ENCODE peak calls at places on chromosomes 3 and 15, in four cellular contexts. P is SK-N-DZ, H is T-cell, D is iPS-NIHi11. A is an unnamed sample.
A peak's percentile ranks its signal among the peaks of the same experiment; 100 is the strongest.

GRCh38 chr3:59605318-59605717 is 555.5 kb upstream of the CFAP20DC start:
- DNase-seq in P (no peak), D (no peak), H (no peak), A (no peak)

GRCh38 chr3:49205154-49205788 is 33.9 kb downstream of the KLHDC8B start:
- DNase-seq in D (no peak), P (no peak), H (no peak), A (no peak)

GRCh38 chr3:39548282-39548681 is 80.8 kb downstream of the MOBP start:
- DNase-seq in P (no peak), D (no peak), H (no peak), A (no peak)

GRCh38 chr3:51773529-51773928 is 5.5 kb downstream of the IQCF6 start:
- DNase-seq in P (no peak), D (peak; percentile 22), H (no peak), A (no peak)

GRCh38 chr15:77312523-77312922 is 107.4 kb downstream of the PEAK1 start:
- DNase-seq in P (no peak), H (no peak), D (no peak), A (no peak)

GRCh38 chr15:98583758-98584157 is 64.6 kb upstream of the IGF1R start:
- DNase-seq in H (no peak), P (no peak), D (no peak), A (no peak)

GRCh38 chr3:98726084-98726483 is 37.1 kb upstream of the ST3GAL6 start:
- DNase-seq in P (no peak), H (no peak), D (no peak), A (no peak)

GRCh38 chr15:56871180-56871579 is 47.3 kb upstream of the TCF12 start:
- DNase-seq in P (no peak), H (no peak), D (peak; percentile 7), A (no peak)

GRCh38 chr3:47647550-47647949 is 68.9 kb upstream of the CSPG5 start:
- DNase-seq in D (no peak), H (no peak), P (no peak), A (no peak)

GRCh38 chr15:66735909-66736305 is 33.9 kb downstream of the SMAD6 start:
- DNase-seq in P (no peak), H (no peak), D (no peak), A (peak; percentile 52)

GRCh38 chr3:107347717-107348116 is 29.5 kb upstream of the CCDC54 start:
- DNase-seq in D (no peak), H (no peak), P (no peak), A (no peak)

GRCh38 chr3:50164056-50164455 is 8.9 kb downstream of the SEMA3F start:
- DNase-seq in P (no peak), D (no peak), H (no peak), A (peak; percentile 69)

GRCh38 chr15:70222632-70223031 is 124.9 kb upstream of the TLE3 start:
- DNase-seq in H (no peak), D (no peak), P (no peak), A (no peak)

GRCh38 chr3:41200669-41201021 is 1.3 kb downstream of the CTNNB1 start:
- DNase-seq in D (no peak), P (peak; percentile 20), H (peak; percentile 18), A (no peak)

GRCh38 chr3:42702066-42702951 is at the start of gene HHATL:
- DNase-seq in D (no peak), H (no peak), P (no peak), A (peak; percentile 86)

GRCh38 chr15:65920825-65921309 is 51.6 kb downstream of the RAB11A start:
- DNase-seq in D (no peak), P (no peak), H (no peak), A (no peak)

GRCh38 chr15:87348746-87349145 is 907.8 kb downstream of the NTRK3 start:
- DNase-seq in D (no peak), P (peak; percentile 27), H (no peak), A (no peak)

GRCh38 chr3:17074559-17074958 is 189.8 kb downstream of the PLCL2 start:
- DNase-seq in P (no peak), D (no peak), H (peak; percentile 22), A (no peak)

GRCh38 chr15:29348308-29348914 is 78.8 kb upstream of the NSMCE3 start:
- DNase-seq in P (no peak), H (no peak), D (no peak), A (no peak)

GRCh38 chr3:81080608-81081007 is 680.8 kb downstream of the GBE1 start:
- DNase-seq in P (no peak), D (no peak), H (no peak), A (no peak)

GRCh38 chr3:139638518-139638917 is 39.3 kb downstream of the NMNAT3 start:
- DNase-seq in P (no peak), D (no peak), H (no peak), A (no peak)

GRCh38 chr3:40681658-40682055 is 156.9 kb downstream of the ZNF621 start:
- DNase-seq in P (no peak), D (no peak), H (no peak), A (no peak)

GRCh38 chr3:183224581-183224980 is 28.5 kb upstream of the B3GNT5 start:
- DNase-seq in H (peak; percentile 41), D (no peak), P (no peak), A (no peak)

GRCh38 chr15:56052389-56053045 is 59.1 kb upstream of the NEDD4 start:
- DNase-seq in H (peak; percentile 18), P (peak; percentile 56), D (peak; percentile 65), A (no peak)

GRCh38 chr3:22245122-22245521 is 494.1 kb upstream of the ZNF385D start:
- DNase-seq in D (no peak), H (no peak), P (no peak), A (peak; percentile 36)

GRCh38 chr3:31009881-31010280 is 115.4 kb upstream of the GADL1 start:
- DNase-seq in H (no peak), P (peak; percentile 48), D (peak; percentile 52), A (no peak)

A was measured in left ventricle myocardium superior.